ENCODE peak calls at places on chromosomes 2 and 18, in six cellular contexts. One of them, this sample, is unnamed.

GRCh38 chr2:39150102-39150562 is 29.3 kb upstream of the SOS1 start:
- DNase-seq in neural progenitor cell: no peak
- DNase-seq in CD8-positive, alpha-beta T cell: no peak
- DNase-seq in mammary epithelial cell: no peak
- DNase-seq in heart left ventricle: no peak
- DNase-seq in coronary artery: no peak
- DNase-seq in this sample: no peak

GRCh38 chr2:76930076-76930734 is 592.0 kb downstream of the LRRTM4 start:
- DNase-seq in neural progenitor cell: no peak
- DNase-seq in CD8-positive, alpha-beta T cell: no peak
- DNase-seq in mammary epithelial cell: no peak
- DNase-seq in heart left ventricle: no peak
- DNase-seq in coronary artery: no peak
- DNase-seq in this sample: no peak

GRCh38 chr18:12851709-12852108 is 32.3 kb downstream of the PTPN2 start:
- DNase-seq in neural progenitor cell: no peak
- DNase-seq in CD8-positive, alpha-beta T cell: no peak
- DNase-seq in mammary epithelial cell: no peak
- DNase-seq in heart left ventricle: no peak
- DNase-seq in coronary artery: no peak
- DNase-seq in this sample: no peak

GRCh38 chr18:57002627-57003026 is 144.3 kb upstream of the BOD1L2 start:
- DNase-seq in neural progenitor cell: no peak
- DNase-seq in CD8-positive, alpha-beta T cell: no peak
- DNase-seq in mammary epithelial cell: no peak
- DNase-seq in heart left ventricle: no peak
- DNase-seq in coronary artery: no peak
- DNase-seq in this sample: no peak

GRCh38 chr18:57733861-57734260 is 69.3 kb downstream of the ATP8B1 start:
- DNase-seq in neural progenitor cell: no peak
- DNase-seq in CD8-positive, alpha-beta T cell: no peak
- DNase-seq in mammary epithelial cell: no peak
- DNase-seq in heart left ventricle: no peak
- DNase-seq in coronary artery: no peak
- DNase-seq in this sample: no peak

GRCh38 chr18:49030692-49031443 is 80.1 kb upstream of the SMAD7 start:
- DNase-seq in neural progenitor cell: no peak
- DNase-seq in CD8-positive, alpha-beta T cell: no peak
- DNase-seq in mammary epithelial cell: no peak
- DNase-seq in heart left ventricle: no peak
- DNase-seq in coronary artery: no peak
- DNase-seq in this sample: no peak

GRCh38 chr18:79511671-79512301 is 116.1 kb downstream of the NFATC1 start:
- DNase-seq in neural progenitor cell: peak
- DNase-seq in CD8-positive, alpha-beta T cell: peak
- DNase-seq in mammary epithelial cell: no peak
- DNase-seq in heart left ventricle: no peak
- DNase-seq in coronary artery: peak
- DNase-seq in this sample: no peak

GRCh38 chr2:26018184-26018716 is 15.6 kb upstream of the RAB10 start:
- DNase-seq in neural progenitor cell: peak
- DNase-seq in CD8-positive, alpha-beta T cell: peak
- DNase-seq in mammary epithelial cell: peak
- DNase-seq in heart left ventricle: peak
- DNase-seq in coronary artery: peak
- DNase-seq in this sample: peak

GRCh38 chr18:37339701-37340215 is 225.8 kb downstream of the CELF4 start:
- DNase-seq in neural progenitor cell: no peak
- DNase-seq in CD8-positive, alpha-beta T cell: no peak
- DNase-seq in mammary epithelial cell: no peak
- DNase-seq in heart left ventricle: no peak
- DNase-seq in coronary artery: no peak
- DNase-seq in this sample: no peak

GRCh38 chr2:96404446-96405373 is 69.1 kb downstream of the NCAPH start:
- DNase-seq in neural progenitor cell: no peak
- DNase-seq in CD8-positive, alpha-beta T cell: no peak
- DNase-seq in mammary epithelial cell: no peak
- DNase-seq in heart left ventricle: peak
- DNase-seq in coronary artery: no peak
- DNase-seq in this sample: peak

GRCh38 chr2:156896294-156896693 is 361.2 kb upstream of the GALNT5 start:
- DNase-seq in neural progenitor cell: no peak
- DNase-seq in CD8-positive, alpha-beta T cell: no peak
- DNase-seq in mammary epithelial cell: peak
- DNase-seq in heart left ventricle: no peak
- DNase-seq in coronary artery: no peak
- DNase-seq in this sample: no peak

GRCh38 chr2:217370391-217370790 is 510.5 kb upstream of the TNP1 start:
- DNase-seq in neural progenitor cell: no peak
- DNase-seq in CD8-positive, alpha-beta T cell: no peak
- DNase-seq in mammary epithelial cell: peak
- DNase-seq in heart left ventricle: no peak
- DNase-seq in coronary artery: no peak
- DNase-seq in this sample: no peak

GRCh38 chr2:143345887-143346612 is 216.8 kb downstream of the ARHGAP15 start:
- DNase-seq in neural progenitor cell: no peak
- DNase-seq in CD8-positive, alpha-beta T cell: no peak
- DNase-seq in mammary epithelial cell: no peak
- DNase-seq in heart left ventricle: no peak
- DNase-seq in coronary artery: no peak
- DNase-seq in this sample: no peak

GRCh38 chr2:217900010-217900779 is 102.6 kb downstream of the TNS1 start:
- DNase-seq in neural progenitor cell: no peak
- DNase-seq in CD8-positive, alpha-beta T cell: no peak
- DNase-seq in mammary epithelial cell: no peak
- DNase-seq in heart left ventricle: peak
- DNase-seq in coronary artery: no peak
- DNase-seq in this sample: peak

GRCh38 chr2:180890781-180891180 is 89.6 kb upstream of the UBE2E3 start:
- DNase-seq in neural progenitor cell: no peak
- DNase-seq in CD8-positive, alpha-beta T cell: no peak
- DNase-seq in mammary epithelial cell: no peak
- DNase-seq in heart left ventricle: no peak
- DNase-seq in coronary artery: no peak
- DNase-seq in this sample: no peak

DNA sequence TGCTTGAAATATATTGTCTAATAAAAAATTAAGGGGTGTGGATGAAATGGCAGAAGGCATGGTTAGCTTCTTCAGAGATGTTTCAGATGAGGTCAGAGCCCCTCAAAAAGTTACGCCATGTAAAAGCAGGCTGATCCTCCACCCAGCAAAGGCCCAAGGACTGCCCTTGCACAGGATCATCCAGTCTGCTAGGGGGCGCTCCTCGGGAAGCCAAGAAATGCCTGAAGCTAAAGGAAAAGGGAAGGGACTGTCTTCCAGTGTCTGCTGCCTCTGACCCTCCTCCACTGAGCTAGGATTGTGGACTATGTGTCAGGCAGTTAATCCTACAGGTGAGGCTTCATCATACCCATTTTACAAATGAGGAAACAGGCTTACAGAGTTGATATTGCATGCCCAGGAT is 33.8 kb upstream of the TEX51 start:
- DNase-seq in neural progenitor cell: no peak
- DNase-seq in CD8-positive, alpha-beta T cell: no peak
- DNase-seq in mammary epithelial cell: no peak
- DNase-seq in heart left ventricle: no peak
- DNase-seq in coronary artery: peak
- DNase-seq in this sample: no peak
- TF ChIP-seq CTCF in neural progenitor cell: peak
- TF ChIP-seq CTCF in CD8-positive, alpha-beta T cell: no peak
- TF ChIP-seq CTCF in mammary epithelial cell: no peak
- TF ChIP-seq CTCF in heart left ventricle: no peak
- TF ChIP-seq CTCF in coronary artery: no peak
- TF ChIP-seq CTCF in this sample: peak

GRCh38 chr2:70920367-70920715 is 15.4 kb upstream of the ATP6V1B1 start:
- DNase-seq in neural progenitor cell: no peak
- DNase-seq in CD8-positive, alpha-beta T cell: no peak
- DNase-seq in mammary epithelial cell: no peak
- DNase-seq in heart left ventricle: no peak
- DNase-seq in coronary artery: peak
- DNase-seq in this sample: no peak

GRCh38 chr2:70921839-70922590 is 13.7 kb upstream of the ATP6V1B1 start:
- DNase-seq in neural progenitor cell: no peak
- DNase-seq in CD8-positive, alpha-beta T cell: no peak
- DNase-seq in mammary epithelial cell: no peak
- DNase-seq in heart left ventricle: no peak
- DNase-seq in coronary artery: peak
- DNase-seq in this sample: no peak

GRCh38 chr2:70921031-70921430 is 14.7 kb upstream of the ATP6V1B1 start:
- DNase-seq in neural progenitor cell: no peak
- DNase-seq in CD8-positive, alpha-beta T cell: no peak
- DNase-seq in mammary epithelial cell: no peak
- DNase-seq in heart left ventricle: no peak
- DNase-seq in coronary artery: peak
- DNase-seq in this sample: no peak

GRCh38 chr2:70923378-70924015 is 12.2 kb upstream of the ATP6V1B1 start:
- DNase-seq in neural progenitor cell: peak
- DNase-seq in CD8-positive, alpha-beta T cell: no peak
- DNase-seq in mammary epithelial cell: no peak
- DNase-seq in heart left ventricle: no peak
- DNase-seq in coronary artery: peak
- DNase-seq in this sample: no peak

DNA sequence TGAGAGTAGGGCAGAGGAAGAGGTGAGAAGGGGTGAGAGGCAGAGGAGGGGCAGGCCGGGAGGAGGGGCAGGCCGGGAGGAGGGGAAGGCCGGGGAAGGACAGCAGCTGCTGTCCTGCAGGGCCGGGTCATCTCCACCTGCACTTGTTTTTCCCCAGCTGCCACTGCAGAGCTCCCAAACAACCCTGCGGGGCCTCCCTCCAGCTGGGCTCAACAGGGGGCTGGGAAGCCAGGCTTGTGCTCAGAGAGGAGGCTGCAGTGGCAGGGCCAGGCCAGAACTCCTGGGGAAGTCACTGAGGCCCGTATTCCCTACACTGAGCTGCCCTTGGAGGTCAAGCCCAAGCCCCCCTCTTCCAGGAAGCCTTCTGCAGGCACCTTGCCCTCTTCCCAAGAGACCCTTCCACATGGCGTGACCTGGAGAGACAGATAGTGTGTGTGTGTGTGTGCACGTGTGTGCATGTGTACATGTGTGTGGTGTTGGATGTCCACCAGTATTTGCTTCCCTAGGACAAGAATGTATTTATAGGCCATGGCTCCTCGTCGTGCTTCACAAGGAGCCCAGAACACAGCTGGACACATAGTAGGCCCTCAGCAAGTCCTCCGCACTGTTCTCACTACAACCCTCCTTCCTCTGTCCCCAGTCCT is 13.0 kb upstream of the ATP6V1B1 start:
- DNase-seq in neural progenitor cell: no peak
- DNase-seq in CD8-positive, alpha-beta T cell: no peak
- DNase-seq in mammary epithelial cell: no peak
- DNase-seq in heart left ventricle: no peak
- DNase-seq in coronary artery: peak
- DNase-seq in this sample: no peak
- H3K4me3 ChIP-seq in neural progenitor cell: no peak
- H3K4me3 ChIP-seq in CD8-positive, alpha-beta T cell: no peak
- H3K4me3 ChIP-seq in mammary epithelial cell: no peak
- H3K4me3 ChIP-seq in heart left ventricle: no peak
- H3K4me3 ChIP-seq in coronary artery: no peak
- H3K4me3 ChIP-seq in this sample: no peak

GRCh38 chr2:196592912-196593881 is 46.3 kb upstream of the CCDC150 start:
- DNase-seq in neural progenitor cell: peak
- DNase-seq in CD8-positive, alpha-beta T cell: no peak
- DNase-seq in mammary epithelial cell: peak
- DNase-seq in heart left ventricle: peak
- DNase-seq in coronary artery: peak
- DNase-seq in this sample: no peak
- TF ChIP-seq CTCF in neural progenitor cell: no peak
- TF ChIP-seq CTCF in CD8-positive, alpha-beta T cell: no peak
- TF ChIP-seq CTCF in mammary epithelial cell: no peak
- TF ChIP-seq CTCF in heart left ventricle: peak
- TF ChIP-seq CTCF in coronary artery: no peak
- TF ChIP-seq CTCF in this sample: peak

DNA sequence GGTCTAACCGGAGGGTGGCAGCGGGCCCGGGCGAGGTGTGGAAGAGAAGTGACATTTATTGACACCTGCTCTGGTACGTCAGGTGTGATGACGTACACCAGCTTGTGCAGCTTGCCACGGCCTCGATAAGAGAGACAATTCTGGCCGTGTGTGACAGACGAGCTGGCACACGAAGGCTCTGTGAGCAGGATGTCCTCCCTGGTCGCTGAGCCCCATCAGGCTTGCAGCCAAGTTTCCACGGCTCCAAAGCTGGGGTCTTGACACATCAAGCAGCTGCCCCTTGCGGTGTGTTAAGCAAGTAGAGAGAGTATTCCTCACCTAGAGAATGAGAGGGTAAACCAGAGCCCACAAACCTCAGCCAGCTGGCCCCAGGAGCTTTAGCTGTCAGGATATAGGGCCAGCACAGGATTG is 30.6 kb downstream of the TOGARAM2 start:
- DNase-seq in neural progenitor cell: no peak
- DNase-seq in CD8-positive, alpha-beta T cell: peak
- DNase-seq in mammary epithelial cell: no peak
- DNase-seq in heart left ventricle: peak
- DNase-seq in coronary artery: no peak
- DNase-seq in this sample: no peak
- H3K4me3 ChIP-seq in neural progenitor cell: no peak
- H3K4me3 ChIP-seq in CD8-positive, alpha-beta T cell: no peak
- H3K4me3 ChIP-seq in mammary epithelial cell: no peak
- H3K4me3 ChIP-seq in heart left ventricle: no peak
- H3K4me3 ChIP-seq in coronary artery: no peak
- H3K4me3 ChIP-seq in this sample: no peak

GRCh38 chr2:175626796-175627195 is 375.3 kb downstream of the LNPK start:
- DNase-seq in neural progenitor cell: no peak
- DNase-seq in CD8-positive, alpha-beta T cell: no peak
- DNase-seq in mammary epithelial cell: no peak
- DNase-seq in heart left ventricle: no peak
- DNase-seq in coronary artery: no peak
- DNase-seq in this sample: no peak

GRCh38 chr2:175620035-175620434 is 382.0 kb downstream of the LNPK start:
- DNase-seq in neural progenitor cell: peak
- DNase-seq in CD8-positive, alpha-beta T cell: no peak
- DNase-seq in mammary epithelial cell: no peak
- DNase-seq in heart left ventricle: no peak
- DNase-seq in coronary artery: no peak
- DNase-seq in this sample: no peak

GRCh38 chr2:175619179-175619578 is 382.9 kb downstream of the LNPK start:
- DNase-seq in neural progenitor cell: no peak
- DNase-seq in CD8-positive, alpha-beta T cell: no peak
- DNase-seq in mammary epithelial cell: no peak
- DNase-seq in heart left ventricle: no peak
- DNase-seq in coronary artery: no peak
- DNase-seq in this sample: no peak

GRCh38 chr2:175619591-175619990 is 382.5 kb downstream of the LNPK start:
- DNase-seq in neural progenitor cell: no peak
- DNase-seq in CD8-positive, alpha-beta T cell: no peak
- DNase-seq in mammary epithelial cell: no peak
- DNase-seq in heart left ventricle: no peak
- DNase-seq in coronary artery: no peak
- DNase-seq in this sample: no peak

GRCh38 chr2:175621847-175622246 is 380.2 kb downstream of the LNPK start:
- DNase-seq in neural progenitor cell: no peak
- DNase-seq in CD8-positive, alpha-beta T cell: no peak
- DNase-seq in mammary epithelial cell: no peak
- DNase-seq in heart left ventricle: no peak
- DNase-seq in coronary artery: no peak
- DNase-seq in this sample: no peak
- TF ChIP-seq CTCF in neural progenitor cell: peak
- TF ChIP-seq CTCF in CD8-positive, alpha-beta T cell: no peak
- TF ChIP-seq CTCF in mammary epithelial cell: no peak
- TF ChIP-seq CTCF in heart left ventricle: no peak
- TF ChIP-seq CTCF in coronary artery: no peak
- TF ChIP-seq CTCF in this sample: no peak

GRCh38 chr2:147847746-147848391 is 3.0 kb downstream of the ACVR2A start:
- DNase-seq in neural progenitor cell: no peak
- DNase-seq in CD8-positive, alpha-beta T cell: no peak
- DNase-seq in mammary epithelial cell: no peak
- DNase-seq in heart left ventricle: no peak
- DNase-seq in coronary artery: no peak
- DNase-seq in this sample: no peak
- H3K4me3 ChIP-seq in neural progenitor cell: no peak
- H3K4me3 ChIP-seq in CD8-positive, alpha-beta T cell: no peak
- H3K4me3 ChIP-seq in mammary epithelial cell: no peak
- H3K4me3 ChIP-seq in heart left ventricle: no peak
- H3K4me3 ChIP-seq in coronary artery: no peak
- H3K4me3 ChIP-seq in this sample: no peak